ENCODE peak calls at places on chromosomes 13 and 19, in seven cellular contexts. D is CD4-positive, alpha-beta T cell; V is CD8-positive, alpha-beta T cell; E is cardiac fibroblast; Q is A673; I is mucosa of descending colon; G is fibroblast of pulmonary artery. K is an unnamed sample.

GRCh38 chr19:1027020-1027952 is 878 bp downstream of the CNN2 start:
- DNase-seq in D (no peak), V (peak; percentile 45), E (peak; percentile 51), Q (peak; percentile 71), I (no peak), G (peak; percentile 45), K (no peak)

GRCh38 chr19:19098703-19099632 is 35.2 kb downstream of the SLC25A42 start:
- DNase-seq in D (no peak), V (no peak), E (no peak), Q (no peak), I (no peak), G (no peak), K (no peak)

GRCh38 chr19:39141929-39142328 is 16.3 kb downstream of the PAK4 start:
- DNase-seq in D (no peak), V (no peak), E (no peak), Q (no peak), I (no peak), G (no peak), K (no peak)

GRCh38 chr13:42747399-42747873 is 33.9 kb upstream of the FAM216B start:
- DNase-seq in D (no peak), V (no peak), E (peak; percentile 70), Q (no peak), I (no peak), G (peak; percentile 83), K (peak; percentile 99)

GRCh38 chr19:50551034-50551712 is 17.1 kb downstream of the LRRC4B start:
- DNase-seq in D (no peak), V (no peak), E (no peak), Q (no peak), I (no peak), G (no peak), K (no peak)

GRCh38 chr19:38654478-38655079 is 7.1 kb downstream of the ACTN4 start:
- DNase-seq in D (no peak), V (no peak), E (no peak), Q (no peak), I (no peak), G (no peak), K (no peak)

GRCh38 chr13:88339271-88339741 is 668.1 kb downstream of the SLITRK5 start:
- DNase-seq in D (no peak), V (no peak), E (no peak), Q (no peak), I (peak; percentile 55), G (no peak), K (no peak)

GRCh38 chr19:51546650-51547396 is 15.4 kb upstream of the SIGLEC6 start:
- DNase-seq in D (no peak), V (no peak), E (peak; percentile 49), Q (no peak), I (no peak), G (peak; percentile 61), K (no peak)

GRCh38 chr13:107301724-107302374 is 733.9 kb upstream of the ARGLU1 start:
- DNase-seq in D (no peak), V (no peak), E (peak; percentile 16), Q (peak; percentile 39), I (no peak), G (peak; percentile 31), K (no peak)

GRCh38 chr13:93900735-93901134 is 578.7 kb downstream of the DCT start:
- DNase-seq in D (no peak), V (no peak), E (peak; percentile 38), Q (no peak), I (no peak), G (peak; percentile 33), K (no peak)

GRCh38 chr13:97308735-97309429 is 86.7 kb downstream of the MBNL2 start:
- DNase-seq in D (no peak), V (no peak), E (no peak), Q (no peak), I (no peak), G (no peak), K (no peak)

GRCh38 chr13:85408415-85408814 is 390.8 kb downstream of the SLITRK6 start:
- DNase-seq in D (no peak), V (no peak), E (no peak), Q (no peak), I (no peak), G (no peak), K (no peak)

GRCh38 chr19:28633223-28634030 is 579.5 kb downstream of the UQCRFS1 start:
- DNase-seq in D (no peak), V (peak; percentile 44), E (peak; percentile 52), Q (peak; percentile 40), I (no peak), G (peak; percentile 61), K (peak; percentile 7)

GRCh38 chr13:19860884-19861655 is 2.4 kb downstream of the ZMYM5 start:
- DNase-seq in D (peak; percentile 12), V (no peak), E (peak; percentile 72), Q (peak; percentile 64), I (no peak), G (peak; percentile 74), K (no peak)

GRCh38 chr19:18517606-18518005 is 4.3 kb downstream of the ELL start:
- DNase-seq in D (no peak), V (no peak), E (no peak), Q (no peak), I (no peak), G (no peak), K (no peak)

GRCh38 chr19:1862424-1863307 is 713 bp downstream of the KLF16 start:
- DNase-seq in D (peak; percentile 39), V (peak; percentile 68), E (peak; percentile 36), Q (peak; percentile 57), I (peak; percentile 81), G (no peak), K (no peak)

GRCh38 chr13:70362820-70363219 is 254.6 kb upstream of the KLHL1 start:
- DNase-seq in D (no peak), V (no peak), E (no peak), Q (no peak), I (no peak), G (no peak), K (no peak)

GRCh38 chr13:102346769-102347168 is 55.1 kb downstream of the FGF14 start:
- DNase-seq in D (no peak), V (no peak), E (no peak), Q (no peak), I (no peak), G (no peak), K (no peak)

GRCh38 chr13:98752111-98752941 is at the start of gene SLC15A1:
- DNase-seq in D (no peak), V (no peak), E (no peak), Q (peak; percentile 13), I (peak; percentile 62), G (no peak), K (no peak)

GRCh38 chr13:105510363-105510762 is 1025.1 kb downstream of the EFNB2 start:
- DNase-seq in D (no peak), V (no peak), E (no peak), Q (no peak), I (no peak), G (no peak), K (no peak)

GRCh38 chr13:66992183-66992582 is 238.0 kb downstream of the PCDH9 start:
- DNase-seq in D (no peak), V (no peak), E (peak; percentile 65), Q (no peak), I (no peak), G (peak; percentile 73), K (no peak)

GRCh38 chr19:44767295-44768180 is 10.2 kb upstream of the CBLC start:
- DNase-seq in D (no peak), V (no peak), E (no peak), Q (no peak), I (no peak), G (no peak), K (no peak)

DNA sequence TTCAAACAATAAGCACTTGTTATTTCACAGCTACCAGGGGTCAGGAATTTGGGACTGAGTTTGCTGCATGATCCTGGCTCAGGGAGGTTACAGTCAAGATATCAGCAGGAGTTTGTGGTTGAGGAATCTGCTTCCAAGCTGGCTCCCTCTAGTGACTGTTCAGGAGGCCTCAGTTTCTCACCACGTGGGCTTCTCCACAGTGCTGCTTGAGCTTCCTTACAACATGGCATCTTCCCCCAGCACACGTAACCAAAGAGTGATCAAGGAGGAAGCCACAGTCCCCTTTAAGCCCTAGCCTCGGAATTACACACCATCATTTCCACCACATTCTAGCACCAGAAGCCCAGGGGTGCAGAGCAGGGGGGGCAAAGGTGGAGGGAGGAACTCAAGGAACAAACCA is 28.8 kb downstream of the CELF5 start:
- DNase-seq in D (no peak), V (no peak), E (no peak), Q (no peak), I (no peak), G (no peak), K (no peak)
- TF ChIP-seq CTCF in D (no peak), V (no peak), E (no peak), Q (peak; percentile 12), I (no peak), G (no peak), K (no peak)

GRCh38 chr19:11987405-11988231 is 22.8 kb downstream of the ZNF763 start:
- DNase-seq in D (peak; percentile 90), V (peak; percentile 94), E (peak; percentile 94), Q (peak; percentile 98), I (peak; percentile 97), G (peak; percentile 94), K (peak; percentile 79)
- TF ChIP-seq CTCF in D (no peak), V (no peak), E (no peak), Q (no peak), I (no peak), G (no peak), K (no peak)

DNA sequence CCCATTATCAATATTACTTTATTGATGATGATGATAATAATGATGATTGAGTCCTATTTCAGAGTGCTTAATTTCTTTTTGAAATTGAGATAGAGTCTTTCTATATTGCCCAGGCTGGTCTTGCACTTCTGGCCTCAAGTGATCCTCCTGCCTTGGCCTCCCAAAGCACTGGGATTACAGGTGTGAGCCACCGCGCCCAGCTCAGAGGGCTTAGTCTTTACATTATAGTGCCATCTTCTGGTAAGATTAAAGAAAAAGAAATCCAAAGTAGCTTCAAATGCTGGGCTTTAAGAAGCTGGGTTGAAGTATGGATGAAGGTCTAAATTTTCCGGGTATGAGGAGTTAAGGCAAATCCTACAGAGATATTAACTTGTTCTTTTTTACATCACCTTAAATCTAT is 3.4 kb upstream of the ZNF333 start:
- DNase-seq in D (no peak), V (no peak), E (peak; percentile 27), Q (peak; percentile 36), I (no peak), G (peak; percentile 42), K (no peak)
- TF ChIP-seq CTCF in D (peak; percentile 66), V (peak; percentile 51), E (peak; percentile 21), Q (peak; percentile 61), I (no peak), G (peak; percentile 23), K (no peak)

DNA sequence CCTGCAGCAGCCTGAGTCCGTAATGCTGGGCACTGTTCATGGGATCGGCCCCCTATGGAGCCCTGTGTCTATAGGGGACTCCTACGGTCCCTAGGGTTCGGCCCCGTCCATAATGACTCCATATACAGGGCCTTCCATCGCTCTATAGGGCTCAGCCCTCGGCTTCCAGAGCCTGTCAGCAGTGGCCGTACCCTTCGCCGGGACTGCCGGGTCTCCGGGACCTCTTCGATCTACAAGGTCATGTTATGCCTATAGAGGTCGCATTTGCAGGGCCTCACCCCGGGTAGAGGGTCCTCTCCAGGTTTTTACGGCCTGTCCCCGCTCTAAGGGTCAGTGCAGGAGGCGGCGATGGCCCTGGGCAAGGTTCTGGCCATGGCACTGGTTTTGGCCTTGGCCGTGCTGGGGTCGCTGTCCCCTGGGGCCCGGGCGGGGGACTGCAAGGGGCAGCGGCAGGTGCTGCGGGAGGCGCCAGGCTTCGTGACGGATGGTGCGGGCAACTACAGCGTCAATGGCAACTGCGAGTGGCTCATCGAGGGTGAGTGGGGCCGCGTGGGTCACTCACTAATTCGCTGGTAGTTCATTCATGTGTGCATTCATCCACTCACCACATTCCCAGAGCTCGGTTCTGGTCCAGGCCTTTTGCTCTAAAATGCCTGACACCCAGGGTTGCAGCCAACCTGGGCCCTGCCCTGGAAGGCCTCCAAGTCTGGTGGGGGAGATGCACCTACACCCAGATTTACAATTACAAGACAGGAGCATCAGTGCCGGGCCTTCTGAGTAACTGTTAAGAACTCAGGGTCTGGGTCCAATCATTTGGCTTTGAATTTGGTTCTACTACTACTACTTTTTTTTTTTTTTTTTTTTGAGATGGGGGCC is 699 bp downstream of the MEGF8 start:
- DNase-seq in D (no peak), V (peak; percentile 33), E (no peak), Q (no peak), I (peak; percentile 69), G (no peak), K (no peak)
- TF ChIP-seq CTCF in D (peak; percentile 14), V (no peak), E (no peak), Q (no peak), I (no peak), G (no peak), K (no peak)

K was measured in AG09319.